ENCODE peak calls at places on chromosomes 11 and 22, in four cellular contexts. P is lower lobe of right lung, T is fibroblast of pulmonary artery, Z is pancreas. V is an unnamed sample.

GRCh38 chr22:36435516-36436415 is 45.7 kb downstream of the TXN2 start:
- DNase-seq in T (no peak), P (peak), Z (peak), V (no peak)

GRCh38 chr11:1228921-1229451 is 6.1 kb downstream of the MUC5B start:
- DNase-seq in Z (peak), P (no peak), T (no peak), V (no peak)

GRCh38 chr22:27107005-27107404 is 449.6 kb downstream of the MIAT start:
- DNase-seq in Z (no peak), P (no peak), T (no peak), V (no peak)

GRCh38 chr11:70547821-70548670 is 149.7 kb downstream of the CTTN start:
- DNase-seq in P (no peak), T (no peak), Z (no peak), V (no peak)

GRCh38 chr11:13680501-13681264 is 12.2 kb downstream of the FAR1 start:
- DNase-seq in Z (no peak), T (peak), P (no peak), V (no peak)

GRCh38 chr11:76626921-76627391 is 43.6 kb downstream of the LRRC32 start:
- DNase-seq in T (no peak), Z (no peak), P (no peak), V (no peak)

GRCh38 chr11:10906521-10906920 is 48.7 kb upstream of the ZBED5 start:
- DNase-seq in Z (no peak), P (no peak), T (peak), V (no peak)

GRCh38 chr11:33475999-33476398 is 218.8 kb downstream of the HIPK3 start:
- DNase-seq in P (no peak), T (peak), Z (peak), V (peak)

GRCh38 chr22:22076937-22077703 is 94.5 kb upstream of the TOP3B start:
- DNase-seq in Z (no peak), T (peak), P (no peak), V (no peak)

GRCh38 chr11:131422491-131422890 is 52.1 kb downstream of the NTM start:
- DNase-seq in T (no peak), P (no peak), Z (no peak), V (no peak)

GRCh38 chr11:70002433-70002832 is 75.7 kb upstream of the ANO1 start:
- DNase-seq in T (no peak), Z (no peak), P (no peak), V (no peak)

GRCh38 chr11:110747531-110747930 is 35.3 kb upstream of the ARHGAP20 start:
- DNase-seq in T (no peak), P (no peak), Z (no peak), V (peak)

GRCh38 chr11:69333906-69334305 is 40.0 kb downstream of the MYEOV start:
- DNase-seq in T (no peak), Z (no peak), P (no peak), V (no peak)

GRCh38 chr11:82719316-82719715 is 14.3 kb downstream of the FAM181B start:
- DNase-seq in P (no peak), Z (no peak), T (no peak), V (no peak)

GRCh38 chr11:130001491-130002351 is 914 bp downstream of the PRDM10 start:
- DNase-seq in T (peak), P (peak), Z (no peak), V (no peak)

GRCh38 chr11:129317564-129317963 is 58.1 kb upstream of the BARX2 start:
- DNase-seq in T (no peak), P (no peak), Z (no peak), V (no peak)

GRCh38 chr11:63369165-63369970 is at the start of gene SLC22A9:
- DNase-seq in T (no peak), P (no peak), Z (no peak), V (no peak)

GRCh38 chr22:50274311-50274710 is 4.1 kb upstream of the MAPK11 start:
- DNase-seq in P (no peak), T (peak), Z (no peak), V (no peak)

GRCh38 chr11:112279901-112280267 is 19.2 kb upstream of the PLET1 start:
- DNase-seq in P (peak), Z (peak), T (peak), V (no peak)

GRCh38 chr11:133842053-133842452 is 3.3 kb downstream of the SPATA19 start:
- DNase-seq in Z (no peak), T (no peak), P (no peak), V (no peak)

GRCh38 chr11:16279524-16279923 is 76.8 kb downstream of the SOX6 start:
- DNase-seq in Z (no peak), P (no peak), T (no peak), V (no peak)

GRCh38 chr22:40443675-40444482 is 73.5 kb downstream of the SGSM3 start:
- DNase-seq in Z (no peak), P (no peak), T (no peak), V (no peak)

GRCh38 chr11:119844808-119845207 is 115.8 kb upstream of the NECTIN1 start:
- DNase-seq in Z (no peak), T (no peak), P (no peak), V (no peak)

GRCh38 chr11:69497221-69497787 is 15.8 kb downstream of the LINC01488 start:
- DNase-seq in T (peak), Z (peak), P (peak), V (no peak)

GRCh38 chr11:15835705-15836411 is 520.5 kb downstream of the SOX6 start:
- DNase-seq in P (no peak), Z (no peak), T (no peak), V (no peak)

GRCh38 chr11:108223449-108224149 is 732 bp downstream of the ATM start:
- DNase-seq in P (no peak), Z (no peak), T (peak), V (no peak)

GRCh38 chr22:29055192-29055830 is 6.3 kb downstream of the C22orf31 start:
- DNase-seq in T (no peak), Z (no peak), P (no peak), V (no peak)

GRCh38 chr11:118703563-118704106 is 24.2 kb upstream of the TREH start:
- DNase-seq in T (no peak), P (no peak), Z (no peak), V (no peak)

GRCh38 chr11:126832387-126832786 is 168.2 kb downstream of the KIRREL3 start:
- DNase-seq in T (no peak), Z (no peak), P (no peak), V (no peak)

GRCh38 chr11:43936081-43936480 is 6.4 kb upstream of the C11orf96 start:
- DNase-seq in T (no peak), P (no peak), Z (no peak), V (no peak)

GRCh38 chr22:27933186-27933983 is 14.3 kb upstream of the PITPNB start:
- DNase-seq in T (no peak), P (no peak), Z (no peak), V (no peak)

GRCh38 chr11:130227373-130227772 is 67.8 kb downstream of the ST14 start:
- DNase-seq in P (no peak), Z (no peak), T (no peak), V (no peak)

GRCh38 chr11:8066911-8067455 is 14.0 kb upstream of the TUB start:
- DNase-seq in Z (no peak), P (no peak), T (peak), V (no peak)

GRCh38 chr11:129637983-129638776 is 177.5 kb upstream of the TMEM45B start:
- DNase-seq in Z (no peak), T (no peak), P (no peak), V (no peak)

GRCh38 chr22:42379961-42380537 is 52.2 kb downstream of the NFAM1 start:
- DNase-seq in T (no peak), P (no peak), Z (no peak), V (no peak)

GRCh38 chr11:69905611-69906452 is 86.6 kb upstream of the FGF3 start:
- DNase-seq in Z (no peak), T (no peak), P (no peak), V (no peak)

DNA sequence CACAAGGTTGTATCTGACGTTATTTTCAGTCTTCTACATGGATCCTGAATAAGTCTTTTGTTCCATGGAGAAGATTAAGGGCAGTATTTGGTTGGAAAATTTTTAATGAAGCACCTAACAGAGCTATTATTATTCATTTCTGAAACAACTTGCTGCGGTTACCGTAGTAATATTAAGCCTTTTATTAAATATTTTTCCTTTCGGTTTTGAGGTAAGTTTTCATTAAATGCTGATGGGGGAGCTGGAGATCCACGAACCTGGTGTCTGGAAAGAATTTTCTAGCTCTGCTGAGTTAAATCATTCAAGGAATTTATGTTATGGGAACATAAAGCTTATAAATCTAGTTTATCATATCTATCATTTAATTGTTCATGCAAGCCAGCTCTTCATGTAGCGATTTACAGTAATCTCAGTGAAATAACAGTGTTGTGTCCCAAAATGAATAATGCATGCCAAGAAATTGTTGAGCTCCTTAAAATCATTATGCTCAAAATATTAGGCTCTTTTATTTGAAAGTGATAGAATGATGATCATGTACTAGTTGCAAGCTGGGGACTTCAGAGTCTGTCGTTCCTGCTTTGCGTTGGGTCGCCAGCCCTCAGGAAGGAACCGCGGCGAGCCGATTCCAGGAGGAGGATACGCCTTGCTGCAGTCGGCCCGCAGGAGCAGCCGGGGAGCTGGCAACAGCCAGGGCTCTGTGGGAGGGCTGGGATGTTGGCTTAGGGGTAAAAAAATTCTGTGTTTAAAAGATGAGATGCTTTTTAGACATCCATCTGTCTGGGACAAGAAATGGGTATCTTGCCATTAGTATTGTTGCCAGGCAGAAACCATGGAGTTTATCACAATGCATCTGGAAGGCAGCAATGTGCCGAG is 83.1 kb downstream of the TBC1D22A start:
- DNase-seq in T (peak), Z (no peak), P (no peak), V (peak)
- TF ChIP-seq CTCF in T (peak), Z (no peak), P (peak), V (peak)

DNA sequence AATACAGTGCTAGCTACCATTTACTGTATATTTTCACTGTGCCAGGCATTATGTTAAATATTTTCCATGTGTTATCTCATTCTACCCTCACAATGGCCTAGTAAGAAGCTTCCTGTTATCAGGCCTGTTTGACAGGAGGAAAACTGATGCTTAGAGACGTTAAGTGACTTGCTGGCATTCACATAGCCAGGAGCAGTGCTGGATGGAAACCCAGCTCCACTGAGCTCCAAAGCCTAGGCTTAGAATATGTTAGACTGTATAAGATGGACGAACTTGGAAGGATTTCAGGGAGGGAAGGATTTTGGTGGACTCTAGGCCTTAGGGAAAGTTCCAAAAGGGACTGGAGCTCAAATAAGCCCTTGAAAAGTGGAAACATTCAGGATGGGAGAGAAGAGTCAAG is 2.1 kb downstream of the CD44 start:
- DNase-seq in T (no peak), P (no peak), Z (no peak), V (no peak)
- H3K4me3 ChIP-seq in T (peak), P (peak), Z (peak), V (no peak)

GRCh38 chr11:65261591-65262380 is at the start of gene POLA2:
- DNase-seq in P (peak), Z (peak), T (peak), V (peak)

GRCh38 chr11:65262775-65263174 is 1.0 kb downstream of the POLA2 start:
- DNase-seq in Z (no peak), T (no peak), P (no peak), V (no peak)

GRCh38 chr11:65262381-65262680 is 569 bp downstream of the POLA2 start:
- DNase-seq in Z (no peak), P (peak), T (no peak), V (no peak)

GRCh38 chr11:65260756-65261590 is 789 bp upstream of the POLA2 start:
- DNase-seq in P (no peak), Z (no peak), T (no peak), V (no peak)

DNA sequence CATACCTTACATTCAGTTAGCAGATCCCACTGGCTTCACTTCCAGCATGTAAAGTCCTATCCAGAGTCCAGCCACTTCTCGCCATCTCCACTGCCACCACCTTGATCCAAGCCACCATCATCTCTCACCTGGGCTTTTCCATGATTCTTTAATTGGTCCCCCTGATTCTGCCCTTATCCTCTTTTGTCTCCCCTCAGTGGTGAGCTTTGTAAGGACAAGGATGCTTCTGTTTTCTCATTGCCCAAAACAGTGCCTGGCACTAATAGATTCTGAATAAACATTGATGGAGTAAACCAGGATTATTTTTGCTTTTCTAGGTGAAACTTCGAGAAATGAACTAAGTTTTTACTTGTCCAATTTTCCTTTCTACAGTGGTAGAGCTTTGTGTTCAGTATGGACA is 4.4 kb downstream of the POLA2 start:
- DNase-seq in Z (no peak), T (peak), P (no peak), V (no peak)
- TF ChIP-seq CTCF in Z (no peak), T (peak), P (no peak), V (peak)

GRCh38 chr11:61045271-61045670 is 57.0 kb upstream of the CD5 start:
- DNase-seq in P (no peak), T (no peak), Z (no peak), V (no peak)

GRCh38 chr11:61037694-61038093 is 64.6 kb upstream of the CD5 start:
- DNase-seq in P (no peak), T (peak), Z (no peak), V (no peak)

GRCh38 chr11:61042537-61042936 is 59.8 kb upstream of the CD5 start:
- DNase-seq in T (no peak), P (no peak), Z (no peak), V (no peak)

GRCh38 chr11:61042961-61043540 is 59.2 kb upstream of the CD5 start:
- DNase-seq in P (no peak), T (no peak), Z (no peak), V (no peak)

GRCh38 chr11:61041755-61042518 is 60.4 kb upstream of the CD5 start:
- DNase-seq in T (peak), P (no peak), Z (no peak), V (no peak)
- H3K4me3 ChIP-seq in T (no peak), P (no peak), Z (no peak), V (no peak)

GRCh38 chr11:24373516-24373915 is 123.3 kb upstream of the LUZP2 start:
- DNase-seq in Z (no peak), T (peak), P (no peak), V (no peak)
- TF ChIP-seq CTCF in Z (no peak), T (no peak), P (no peak), V (no peak)

DNA sequence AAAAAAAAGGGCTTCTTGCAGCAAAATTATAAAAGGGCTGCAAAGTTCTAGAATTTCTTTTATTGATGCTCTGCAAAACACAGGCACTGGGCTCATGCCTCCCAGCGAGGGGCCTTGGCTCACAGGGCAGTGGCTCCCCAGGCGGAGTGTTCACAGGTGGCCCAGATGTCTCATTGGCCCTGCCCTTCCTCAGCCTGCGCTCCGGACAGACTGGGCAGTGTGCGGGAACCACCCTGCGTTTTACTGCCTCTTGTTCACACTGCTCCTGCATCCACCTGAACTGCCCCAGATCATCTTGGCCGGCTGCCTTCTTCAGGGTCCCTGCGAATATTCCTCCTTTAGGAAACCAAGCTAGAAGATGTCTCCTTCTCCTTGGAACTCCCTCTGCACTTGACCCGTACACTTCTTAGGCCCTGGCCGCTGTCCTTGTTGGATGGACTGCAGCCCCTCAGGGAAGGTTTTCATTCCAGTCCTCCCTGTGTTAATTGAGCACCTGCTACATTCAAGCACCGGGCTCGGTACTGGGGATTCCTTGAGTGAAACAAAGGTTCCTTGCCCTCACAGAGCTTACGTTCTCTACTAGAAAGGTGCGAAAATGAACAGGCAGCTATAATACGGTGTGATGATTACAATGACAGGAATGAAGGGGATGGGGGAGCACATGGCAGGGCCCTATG is 4.5 kb downstream of the TUBA8 start:
- DNase-seq in Z (no peak), P (no peak), T (no peak), V (no peak)
- H3K4me3 ChIP-seq in Z (no peak), P (no peak), T (no peak), V (no peak)